ENCODE peak calls at places on chromosomes 16 and 17, in eight cellular contexts. P, V, B, A, S, Z, M and Y are unnamed samples.

GRCh38 chr17:19004601-19005441 is at the start of gene FAM83G:
- DNase-seq in A (no peak), V (peak; percentile 76), B (peak; percentile 49), S (peak; percentile 63), Z (peak; percentile 71), P (peak; percentile 34), M (peak; percentile 84), Y (peak; percentile 91)

GRCh38 chr16:533391-534088 is 6.0 kb downstream of the CAPN15 start:
- DNase-seq in M (no peak), B (peak; percentile 51), P (peak; percentile 51), A (no peak), V (peak; percentile 52), S (no peak), Z (no peak), Y (no peak)

GRCh38 chr16:26197707-26198106 is 505.9 kb downstream of the HS3ST4 start:
- DNase-seq in B (no peak), S (no peak), M (no peak), Z (no peak), A (no peak), V (no peak), P (no peak), Y (no peak)

GRCh38 chr17:4004517-4005295 is 40.5 kb upstream of the ATP2A3 start:
- DNase-seq in Z (no peak), S (no peak), V (peak; percentile 78), A (peak; percentile 69), B (peak; percentile 81), P (peak; percentile 51), M (peak; percentile 56), Y (peak; percentile 93)

GRCh38 chr17:45087496-45087975 is 26.4 kb downstream of the NMT1 start:
- DNase-seq in Z (peak; percentile 62), M (no peak), P (no peak), V (no peak), B (no peak), A (no peak), S (no peak), Y (no peak)

GRCh38 chr17:83175551-83176271 is 96.3 kb downstream of the METRNL start:
- DNase-seq in B (no peak), P (no peak), A (no peak), Z (no peak), V (no peak), S (no peak), M (peak; percentile 62), Y (no peak)

GRCh38 chr17:45127583-45128300 is 4.6 kb downstream of the PLCD3 start:
- DNase-seq in M (no peak), B (peak; percentile 70), P (no peak), A (no peak), Z (peak; percentile 42), V (no peak), S (peak; percentile 31), Y (no peak)

GRCh38 chr16:66228791-66229190 is 137.7 kb upstream of the CDH5 start:
- DNase-seq in S (no peak), A (no peak), B (no peak), Z (peak; percentile 38), P (no peak), M (no peak), V (no peak), Y (no peak)

GRCh38 chr16:11914759-11915643 is 755 bp downstream of the GSPT1 start:
- DNase-seq in V (peak; percentile 22), P (no peak), M (peak; percentile 65), Z (peak; percentile 28), S (peak; percentile 20), A (peak; percentile 8), B (peak; percentile 69), Y (peak; percentile 73)

GRCh38 chr16:4116328-4117249 is at the start of gene ADCY9:
- DNase-seq in S (peak; percentile 38), B (peak; percentile 93), Z (peak; percentile 73), P (peak; percentile 61), M (peak; percentile 75), A (peak; percentile 72), V (peak; percentile 83), Y (peak; percentile 95)
- TF ChIP-seq CTCF in S (no peak), B (no peak), Z (peak; percentile 10), P (no peak), M (no peak), A (no peak), V (no peak), Y (no peak)

DNA sequence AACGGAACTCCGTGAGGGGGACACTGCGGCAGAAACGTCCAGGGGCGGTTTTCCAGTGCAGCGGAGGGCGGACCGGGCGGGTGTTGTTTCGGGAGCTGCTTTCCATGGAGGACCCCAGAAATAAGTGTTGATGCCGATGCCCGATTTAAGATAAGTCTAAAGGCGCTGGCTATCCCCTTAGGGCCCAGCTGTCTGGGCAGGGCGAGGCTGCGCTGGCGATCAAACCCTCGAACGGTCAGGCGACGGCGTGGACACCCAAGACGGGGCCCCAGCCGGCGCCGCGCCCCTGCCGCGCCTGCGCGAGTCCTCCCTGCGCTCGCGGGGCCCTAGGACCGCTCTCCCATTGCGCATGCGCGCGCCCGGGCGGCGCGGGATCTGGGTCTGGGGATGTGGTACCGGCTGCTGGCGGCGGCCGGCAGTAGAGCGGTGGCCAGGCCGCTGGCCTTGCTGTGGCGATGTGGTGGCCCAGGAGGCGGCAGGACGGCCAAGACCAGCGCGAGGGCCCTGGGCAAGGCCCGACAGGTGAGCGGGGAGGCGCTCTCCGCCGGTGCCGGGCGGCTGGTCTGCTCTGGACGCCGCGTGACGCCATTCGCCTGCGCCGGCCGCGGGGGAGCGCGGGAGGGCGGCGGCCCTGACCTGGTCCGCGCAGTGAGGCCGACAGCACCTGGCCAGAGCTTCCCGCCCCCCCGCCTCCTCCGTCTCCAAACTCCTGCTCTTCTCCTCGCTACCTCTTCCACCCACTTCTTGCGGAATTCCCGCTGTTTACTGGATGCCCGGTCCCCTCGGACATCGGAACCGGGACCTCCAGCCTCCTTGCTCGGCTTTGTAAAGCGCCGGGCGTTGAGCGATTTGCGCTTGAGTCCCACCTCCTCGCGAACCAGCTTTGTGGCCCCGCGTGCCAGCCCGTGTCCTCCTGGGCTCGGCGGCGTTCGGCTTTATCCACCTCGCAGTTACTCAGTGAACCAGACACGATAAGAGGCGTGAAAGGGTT is 24.0 kb downstream of the DEF8 start:
- DNase-seq in A (peak; percentile 85), Z (peak; percentile 85), B (peak; percentile 96), P (peak; percentile 90), S (peak; percentile 74), V (peak; percentile 88), M (peak; percentile 96), Y (peak; percentile 100)
- TF ChIP-seq CTCF in A (no peak), Z (no peak), B (no peak), P (no peak), S (no peak), V (no peak), M (no peak), Y (peak; percentile 4)

GRCh38 chr17:69361156-69361555 is 34.2 kb upstream of the ABCA5 start:
- DNase-seq in A (no peak), B (no peak), S (no peak), P (no peak), V (no peak), Z (no peak), M (no peak), Y (no peak)

GRCh38 chr17:69356625-69357024 is 29.7 kb upstream of the ABCA5 start:
- DNase-seq in P (no peak), A (no peak), Z (no peak), B (no peak), S (no peak), M (no peak), V (no peak), Y (no peak)

GRCh38 chr17:69363488-69364210 is 36.7 kb upstream of the ABCA5 start:
- DNase-seq in M (no peak), S (no peak), A (no peak), P (no peak), V (no peak), B (no peak), Z (no peak), Y (no peak)

GRCh38 chr17:69357701-69358100 is 30.8 kb upstream of the ABCA5 start:
- DNase-seq in P (no peak), S (no peak), V (no peak), A (no peak), Z (no peak), M (peak; percentile 17), B (peak; percentile 6), Y (no peak)

DNA sequence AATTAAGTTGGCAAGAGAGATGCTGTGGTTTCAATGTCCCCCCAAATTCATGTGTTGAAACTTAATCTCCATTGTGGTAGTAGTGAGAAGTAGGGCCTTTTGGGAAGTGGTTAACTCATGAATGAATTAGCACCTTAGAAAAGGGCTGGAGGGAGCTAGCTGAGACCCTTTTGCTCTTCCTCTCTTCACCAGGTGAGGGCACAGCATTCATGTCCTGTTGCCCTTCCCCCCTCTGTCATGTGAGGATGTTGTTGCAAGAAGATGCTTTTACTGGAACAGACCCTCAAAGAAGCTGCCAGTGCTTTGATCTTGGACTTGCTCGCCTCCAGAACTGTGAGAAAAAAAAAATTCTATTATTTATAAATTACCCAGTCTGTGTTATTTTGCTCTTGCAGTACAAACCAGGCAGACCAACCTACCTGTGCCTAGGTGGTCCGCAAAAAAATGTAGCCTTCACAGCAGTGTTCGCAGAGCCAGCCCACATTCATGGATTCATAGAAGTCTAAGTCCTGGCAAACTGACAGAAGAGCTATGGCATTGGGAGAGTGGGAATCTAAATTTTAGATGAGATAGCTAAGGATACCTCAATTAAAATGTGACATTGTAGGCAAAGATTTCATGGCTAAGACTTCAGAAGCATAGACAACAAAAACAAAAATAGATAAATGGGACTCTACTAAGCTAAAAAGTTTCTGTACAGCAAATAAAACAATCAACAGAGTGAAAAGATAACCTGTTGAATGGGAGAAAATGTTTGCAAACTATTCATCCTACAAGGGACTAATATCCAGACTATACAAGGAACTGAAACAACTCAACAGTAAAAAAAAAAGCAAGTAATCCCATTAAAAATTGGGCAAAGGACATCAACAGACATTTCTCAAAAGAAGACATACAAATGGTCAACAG is 32.0 kb upstream of the ABCA5 start:
- DNase-seq in A (no peak), S (no peak), P (no peak), Z (no peak), B (peak; percentile 29), V (peak; percentile 55), M (peak; percentile 67), Y (no peak)
- TF ChIP-seq CTCF in A (no peak), S (no peak), P (peak; percentile 47), Z (no peak), B (no peak), V (no peak), M (peak; percentile 42), Y (peak; percentile 6)

GRCh38 chr17:9322298-9322697 is 253.3 kb downstream of the STX8 start:
- DNase-seq in Z (no peak), S (no peak), A (peak; percentile 66), M (no peak), P (no peak), B (peak; percentile 49), V (no peak), Y (no peak)
- TF ChIP-seq CTCF in Z (no peak), S (no peak), A (no peak), M (no peak), P (peak; percentile 33), B (no peak), V (no peak), Y (no peak)

GRCh38 chr17:1724869-1725641 is 551 bp downstream of the WDR81 start:
- DNase-seq in V (peak; percentile 36), B (no peak), M (no peak), P (no peak), Z (no peak), A (peak; percentile 40), S (no peak), Y (no peak)
- TF ChIP-seq CTCF in V (no peak), B (no peak), M (no peak), P (peak; percentile 14), Z (peak; percentile 18), A (no peak), S (peak; percentile 34), Y (no peak)